ENCODE peak calls at places on chromosomes 13 and 19, in four cellular contexts. T is T-helper 17 cell, X is NCI-H774, A is AG09319. Y is an unnamed sample.
A peak's percentile ranks its signal among the peaks of the same experiment; 100 is the strongest.

GRCh38 chr13:106696140-106696539 is 128.2 kb upstream of the ARGLU1 start:
- DNase-seq in X (no peak), T (no peak), A (no peak), Y (no peak)

GRCh38 chr13:21670006-21670882 is 629 bp upstream of the FGF9 start:
- DNase-seq in A (no peak), T (peak; percentile 30), X (no peak), Y (peak; percentile 56)

GRCh38 chr19:50565984-50566903 is 2.0 kb downstream of the LRRC4B start:
- DNase-seq in X (no peak), T (no peak), A (no peak), Y (no peak)

GRCh38 chr19:40718774-40719391 is 2.0 kb downstream of the ITPKC start:
- DNase-seq in A (no peak), T (no peak), X (no peak), Y (no peak)

GRCh38 chr13:109400192-109400591 is 386.2 kb downstream of the IRS2 start:
- DNase-seq in X (no peak), T (no peak), A (no peak), Y (no peak)

GRCh38 chr13:57787058-57787791 is 155.7 kb downstream of the PCDH17 start:
- DNase-seq in T (no peak), X (no peak), A (no peak), Y (peak; percentile 59)

GRCh38 chr13:41589434-41589833 is 132.1 kb downstream of the RGCC start:
- DNase-seq in A (no peak), X (no peak), T (no peak), Y (no peak)

GRCh38 chr19:33946535-33947323 is 150.1 kb downstream of the KCTD15 start:
- DNase-seq in A (no peak), T (no peak), X (no peak), Y (no peak)

GRCh38 chr19:32343550-32344262 is 1.7 kb upstream of the ZNF507 start:
- DNase-seq in A (no peak), X (no peak), T (no peak), Y (no peak)

GRCh38 chr19:12675940-12676339 is 5.7 kb downstream of the DHPS start:
- DNase-seq in T (no peak), A (no peak), X (no peak), Y (no peak)

GRCh38 chr19:38929929-38930775 is at the start of gene SARS2:
- DNase-seq in X (peak; percentile 89), A (peak; percentile 91), T (peak; percentile 91), Y (peak; percentile 92)

GRCh38 chr13:34011552-34012085 is 193.7 kb downstream of the RFC3 start:
- DNase-seq in T (no peak), A (no peak), X (peak; percentile 41), Y (no peak)

GRCh38 chr13:39506559-39507390 is 96.2 kb downstream of the LHFPL6 start:
- DNase-seq in A (no peak), T (no peak), X (no peak), Y (no peak)

GRCh38 chr19:1042689-1043511 is 3.0 kb downstream of the ABCA7 start:
- DNase-seq in X (no peak), A (no peak), T (no peak), Y (peak; percentile 62)

GRCh38 chr19:9860407-9860806 is 25.3 kb downstream of the PIN1 start:
- DNase-seq in A (no peak), X (no peak), T (no peak), Y (no peak)

GRCh38 chr13:45847554-45848224 is 3.9 kb downstream of the SIAH3 start:
- DNase-seq in T (peak; percentile 32), X (no peak), A (no peak), Y (no peak)

GRCh38 chr13:90270231-90270630 is 1077.3 kb upstream of the MIR17HG start:
- DNase-seq in A (no peak), T (no peak), X (no peak), Y (no peak)

GRCh38 chr13:101003566-101003965 is 329.0 kb upstream of the TMTC4 start:
- DNase-seq in A (no peak), X (no peak), T (no peak), Y (no peak)

GRCh38 chr19:575527-576506 is 3.4 kb downstream of the BSG start:
- DNase-seq in T (no peak), X (no peak), A (no peak), Y (no peak)

GRCh38 chr19:45267296-45267695 is 16.2 kb downstream of the MARK4 start:
- DNase-seq in X (no peak), A (no peak), T (no peak), Y (no peak)

GRCh38 chr19:42202290-42202867 is 15.1 kb downstream of the DEDD2 start:
- DNase-seq in T (no peak), X (no peak), A (no peak), Y (no peak)

GRCh38 chr19:48878219-48879024 is 6.2 kb downstream of the PPP1R15A start:
- DNase-seq in A (no peak), T (no peak), X (no peak), Y (no peak)

GRCh38 chr19:42226886-42227285 is 6.8 kb downstream of the ZNF526 start:
- DNase-seq in A (no peak), X (no peak), T (no peak), Y (no peak)

GRCh38 chr13:111394211-111394922 is 73.9 kb downstream of the TEX29 start:
- DNase-seq in A (no peak), X (no peak), T (no peak), Y (no peak)

GRCh38 chr19:10936661-10937084 is 8.1 kb downstream of the TIMM29 start:
- DNase-seq in T (no peak), X (peak; percentile 77), A (peak; percentile 56), Y (peak; percentile 83)

GRCh38 chr19:18118420-18119242 is 21.1 kb downstream of the MAST3 start:
- DNase-seq in A (no peak), X (no peak), T (no peak), Y (no peak)

GRCh38 chr19:12939292-12939606 is 840 bp downstream of the CALR start:
- DNase-seq in X (no peak), A (no peak), T (no peak), Y (no peak)

GRCh38 chr13:66994097-66994496 is 236.0 kb downstream of the PCDH9 start:
- DNase-seq in X (no peak), T (no peak), A (no peak), Y (no peak)

GRCh38 chr13:84358601-84359000 is 476.3 kb upstream of the SLITRK1 start:
- DNase-seq in T (no peak), X (no peak), A (no peak), Y (no peak)

Y was measured in NCI-H1105.